ENCODE peak calls at places on chromosomes 11 and 22, in five cellular contexts. D, G, Q, B and S are unnamed samples.
A peak's percentile ranks its signal among the peaks of the same experiment; 100 is the strongest.

GRCh38 chr22:49517211-49517610 is 310.5 kb downstream of the BRD1 start:
- DNase-seq in D (no peak), G (no peak), Q (no peak), B (no peak), S (no peak)

GRCh38 chr11:115078461-115079438 is 400.4 kb downstream of the NXPE2 start:
- DNase-seq in D (no peak), G (no peak), Q (no peak), B (peak; percentile 28), S (no peak)

GRCh38 chr11:69040051-69040450 is 8.7 kb upstream of the TPCN2 start:
- DNase-seq in D (no peak), G (no peak), Q (no peak), B (no peak), S (no peak)

GRCh38 chr11:83573097-83573496 is 286.9 kb upstream of the CCDC90B start:
- DNase-seq in D (peak; percentile 48), G (no peak), Q (no peak), B (no peak), S (peak; percentile 47)

GRCh38 chr11:123122341-123122740 is 60.4 kb upstream of the HSPA8 start:
- DNase-seq in D (peak; percentile 94), G (no peak), Q (no peak), B (no peak), S (peak; percentile 20)

GRCh38 chr11:61549662-61550568 is 31.0 kb downstream of the SYT7 start:
- DNase-seq in D (no peak), G (no peak), Q (no peak), B (no peak), S (no peak)

GRCh38 chr22:47215851-47216250 is 453.4 kb downstream of the TBC1D22A start:
- DNase-seq in D (no peak), G (peak; percentile 9), Q (no peak), B (no peak), S (no peak)

GRCh38 chr11:9574806-9575530 is 1.5 kb downstream of the WEE1 start:
- DNase-seq in D (peak; percentile 89), G (no peak), Q (no peak), B (peak; percentile 73), S (peak; percentile 91)

GRCh38 chr11:64929625-64930024 is 5.1 kb downstream of the PPP2R5B start:
- DNase-seq in D (no peak), G (no peak), Q (no peak), B (no peak), S (no peak)

GRCh38 chr11:119721129-119722120 is 7.6 kb downstream of the NECTIN1 start:
- DNase-seq in D (no peak), G (peak; percentile 81), Q (no peak), B (no peak), S (peak; percentile 37)

GRCh38 chr11:11085580-11085979 is 227.7 kb upstream of the ZBED5 start:
- DNase-seq in D (no peak), G (no peak), Q (no peak), B (no peak), S (no peak)

GRCh38 chr11:66854231-66854661 is 2.6 kb upstream of the LRFN4 start:
- DNase-seq in D (no peak), G (no peak), Q (no peak), B (no peak), S (no peak)

GRCh38 chr11:45109400-45109799 is 37.0 kb upstream of the PRDM11 start:
- DNase-seq in D (peak; percentile 7), G (no peak), Q (no peak), B (no peak), S (no peak)

GRCh38 chr11:92302766-92303165 is 78.1 kb downstream of the FAT3 start:
- DNase-seq in D (no peak), G (no peak), Q (no peak), B (no peak), S (peak; percentile 1)

GRCh38 chr22:30288414-30289125 is 735 bp downstream of the CASTOR1 start:
- DNase-seq in D (no peak), G (no peak), Q (no peak), B (no peak), S (no peak)

GRCh38 chr11:18105086-18105801 is 638 bp downstream of the SAAL1 start:
- DNase-seq in D (no peak), G (no peak), Q (no peak), B (no peak), S (peak; percentile 9)

GRCh38 chr11:109424893-109425292 is 2.9 kb downstream of the C11orf87 start:
- DNase-seq in D (no peak), G (peak; percentile 64), Q (no peak), B (no peak), S (peak; percentile 12)

GRCh38 chr11:65773784-65774411 is 6.9 kb downstream of the AP5B1 start:
- DNase-seq in D (no peak), G (no peak), Q (no peak), B (no peak), S (no peak)

GRCh38 chr22:32992821-32993220 is 65.4 kb downstream of the SYN3 start:
- DNase-seq in D (no peak), G (no peak), Q (no peak), B (no peak), S (no peak)

GRCh38 chr11:96277696-96278038 is 65.3 kb downstream of the MAML2 start:
- DNase-seq in D (no peak), G (no peak), Q (no peak), B (no peak), S (no peak)

GRCh38 chr11:34501962-34502361 is 11.6 kb downstream of the ELF5 start:
- DNase-seq in D (peak; percentile 33), G (no peak), Q (no peak), B (peak; percentile 39), S (no peak)

GRCh38 chr11:35907648-35908431 is 36.0 kb upstream of the LDLRAD3 start:
- DNase-seq in D (peak; percentile 92), G (no peak), Q (no peak), B (no peak), S (peak; percentile 68)

GRCh38 chr11:8604078-8604723 is 10.2 kb upstream of the STK33 start:
- DNase-seq in D (peak; percentile 100), G (peak; percentile 74), Q (no peak), B (peak; percentile 23), S (peak; percentile 100)

GRCh38 chr11:128956401-128957203 is 13.9 kb upstream of the TP53AIP1 start:
- DNase-seq in D (peak; percentile 63), G (no peak), Q (no peak), B (peak; percentile 74), S (peak; percentile 83)

GRCh38 chr11:122920579-122920978 is 38.0 kb downstream of the JHY start:
- DNase-seq in D (no peak), G (no peak), Q (no peak), B (peak; percentile 73), S (no peak)

GRCh38 chr11:19873730-19874129 is 161.1 kb downstream of the NAV2 start:
- DNase-seq in D (no peak), G (no peak), Q (no peak), B (peak; percentile 41), S (no peak)

GRCh38 chr11:118106789-118107335 is 20.1 kb upstream of the SMIM35 start:
- DNase-seq in D (peak; percentile 3), G (no peak), Q (no peak), B (no peak), S (peak; percentile 19)

GRCh38 chr22:49420651-49421050 is 407.0 kb downstream of the BRD1 start:
- DNase-seq in D (no peak), G (no peak), Q (no peak), B (no peak), S (no peak)

GRCh38 chr11:84137960-84138359 is 851.8 kb upstream of the CCDC90B start:
- DNase-seq in D (no peak), G (no peak), Q (no peak), B (no peak), S (no peak)

GRCh38 chr11:34332524-34332923 is 25.3 kb downstream of the ABTB2 start:
- DNase-seq in D (no peak), G (no peak), Q (no peak), B (no peak), S (no peak)

GRCh38 chr22:22716136-22716535 is 71.7 kb downstream of the GGTLC2 start:
- DNase-seq in D (no peak), G (no peak), Q (no peak), B (no peak), S (no peak)

GRCh38 chr22:33542153-33542552 is 378.1 kb downstream of the LARGE1 start:
- DNase-seq in D (no peak), G (no peak), Q (no peak), B (no peak), S (no peak)

GRCh38 chr11:64003807-64004589 is 17.8 kb downstream of the OTUB1 start:
- DNase-seq in D (no peak), G (no peak), Q (no peak), B (no peak), S (no peak)

GRCh38 chr22:33919591-33920501 is at the start of gene LARGE1:
- DNase-seq in D (no peak), G (peak; percentile 68), Q (no peak), B (no peak), S (no peak)

GRCh38 chr11:123238297-123238696 is 43.2 kb upstream of the CLMP start:
- DNase-seq in D (peak; percentile 54), G (no peak), Q (no peak), B (no peak), S (no peak)

GRCh38 chr11:107719062-107719461 is 7.2 kb upstream of the SLN start:
- DNase-seq in D (no peak), G (no peak), Q (no peak), B (no peak), S (no peak)